ENCODE peak calls at places on chromosomes 1 and 21, in seven cellular contexts. D, C, I, P, H, V and A are unnamed samples.

GRCh38 chr1:39204441-39205081 is at the start of gene MACF1:
- DNase-seq in I (no peak), H (no peak), C (peak), P (no peak), V (peak), D (peak), A (peak)

GRCh38 chr21:33308586-33309490 is 15.9 kb upstream of the IFNAR1 start:
- DNase-seq in V (peak), D (no peak), I (no peak), C (no peak), H (no peak), P (no peak), A (no peak)

GRCh38 chr1:227318852-227319607 is 738 bp upstream of the CDC42BPA start:
- DNase-seq in C (peak), D (peak), H (no peak), V (peak), I (no peak), P (peak), A (no peak)

GRCh38 chr1:45566722-45567121 is 16.1 kb downstream of the AKR1A1 start:
- DNase-seq in P (no peak), I (no peak), D (no peak), V (no peak), H (no peak), C (peak), A (no peak)

GRCh38 chr1:24586970-24587820 is 31.3 kb downstream of the NCMAP start:
- DNase-seq in V (peak), C (no peak), D (peak), I (peak), P (no peak), H (peak), A (no peak)

GRCh38 chr1:223077434-223077833 is 65.6 kb downstream of the TLR5 start:
- DNase-seq in P (no peak), D (no peak), V (no peak), I (no peak), C (peak), H (no peak), A (no peak)

GRCh38 chr1:175717610-175718195 is 25.7 kb downstream of the TNR start:
- DNase-seq in H (no peak), I (no peak), C (no peak), D (no peak), P (no peak), V (no peak), A (no peak)

GRCh38 chr1:34330061-34330460 is 153.4 kb downstream of the C1orf94 start:
- DNase-seq in D (no peak), H (no peak), V (no peak), I (no peak), C (no peak), P (no peak), A (no peak)

GRCh38 chr1:54506594-54506993 is 41.4 kb upstream of the ACOT11 start:
- DNase-seq in C (no peak), P (no peak), V (no peak), H (no peak), D (no peak), I (no peak), A (no peak)

GRCh38 chr1:161986328-161986727 is 37.3 kb downstream of the OLFML2B start:
- DNase-seq in V (no peak), C (peak), I (no peak), P (no peak), H (no peak), D (no peak), A (no peak)

GRCh38 chr21:41048141-41048540 is 119.8 kb upstream of the BACE2 start:
- DNase-seq in V (no peak), P (no peak), I (no peak), D (no peak), C (no peak), H (no peak), A (no peak)

GRCh38 chr1:191498318-191498717 is 659.9 kb upstream of the RGS18 start:
- DNase-seq in I (no peak), P (no peak), H (no peak), D (no peak), V (no peak), C (no peak), A (no peak)

GRCh38 chr21:33362044-33362555 is 37.3 kb downstream of the IFNAR1 start:
- DNase-seq in C (no peak), H (no peak), D (no peak), I (peak), V (peak), P (no peak), A (no peak)

GRCh38 chr1:54664364-54664763 is 22.8 kb downstream of the MROH7 start:
- DNase-seq in V (no peak), D (no peak), P (no peak), I (no peak), C (no peak), H (no peak), A (no peak)

GRCh38 chr1:28259935-28260802 is 851 bp downstream of the SESN2 start:
- DNase-seq in P (no peak), C (peak), I (no peak), V (peak), H (no peak), D (peak), A (peak)